ENCODE peak calls at places on chromosomes 13 and 19, in seven cellular contexts. J is fibroblast of lung; F is stimulated activated CD4-positive, alpha-beta T cell treated with anti-CD3 and anti-CD28 coated beads, Interleukin-15, amount 100 ng/mL, for 1 hour; X is NCI-H774; K is iPS-NIHi11; O is central memory CD4-positive, alpha-beta T cell; V is sciatic nerve. G is an unnamed sample.

GRCh38 chr13:44713793-44714469 is 137.8 kb upstream of the TSC22D1 start:
- DNase-seq in V (no peak), J (peak; percentile 84), X (no peak), F (no peak), K (no peak), O (no peak), G (no peak)

GRCh38 chr19:1868971-1869370 is 5.6 kb upstream of the KLF16 start:
- DNase-seq in J (no peak), K (no peak), F (no peak), X (no peak), V (no peak), O (no peak), G (no peak)

GRCh38 chr19:5545984-5546383 is 21.8 kb downstream of the TINCR start:
- DNase-seq in O (no peak), X (no peak), F (no peak), K (no peak), J (no peak), V (no peak), G (no peak)

GRCh38 chr19:38394488-38394887 is 6.0 kb downstream of the SPRED3 start:
- DNase-seq in F (peak; percentile 58), V (no peak), O (peak; percentile 56), X (no peak), K (peak; percentile 81), J (peak; percentile 34), G (no peak)

GRCh38 chr13:110212529-110212928 is 94.4 kb downstream of the COL4A1 start:
- DNase-seq in X (no peak), F (no peak), O (no peak), V (no peak), J (no peak), K (no peak), G (no peak)

GRCh38 chr13:39335721-39336120 is 267.3 kb downstream of the LHFPL6 start:
- DNase-seq in V (no peak), K (no peak), J (no peak), O (no peak), F (no peak), X (no peak), G (no peak)

GRCh38 chr13:91664036-91664435 is 265.6 kb downstream of the GPC5 start:
- DNase-seq in F (no peak), X (no peak), V (no peak), J (no peak), K (no peak), O (no peak), G (no peak)

GRCh38 chr19:31560021-31560770 is 211.0 kb upstream of the TSHZ3 start:
- DNase-seq in J (no peak), X (no peak), V (no peak), O (no peak), K (no peak), F (no peak), G (no peak)

GRCh38 chr19:17073869-17074627 is 1.2 kb downstream of the HAUS8 start:
- DNase-seq in V (no peak), X (peak; percentile 67), F (no peak), O (no peak), K (peak; percentile 26), J (no peak), G (no peak)

GRCh38 chr19:35290381-35291135 is 1.4 kb upstream of the MAG start:
- DNase-seq in V (no peak), K (no peak), J (no peak), O (no peak), F (no peak), X (no peak), G (no peak)

GRCh38 chr19:33469171-33470039 is 52.2 kb downstream of the PEPD start:
- DNase-seq in K (no peak), F (no peak), J (no peak), X (no peak), V (peak; percentile 33), O (no peak), G (peak; percentile 56)

GRCh38 chr13:48585456-48585840 is 52.6 kb upstream of the RCBTB2 start:
- DNase-seq in F (no peak), V (peak; percentile 67), X (no peak), O (no peak), K (no peak), J (peak; percentile 50), G (no peak)

GRCh38 chr19:27906081-27906480 is 1306.9 kb downstream of the UQCRFS1 start:
- DNase-seq in F (no peak), V (no peak), O (no peak), K (no peak), J (no peak), X (no peak), G (no peak)

GRCh38 chr13:112756967-112757758 is 67.3 kb downstream of the ATP11A start:
- DNase-seq in K (no peak), F (no peak), V (no peak), O (no peak), J (no peak), X (peak; percentile 81), G (no peak)

GRCh38 chr13:26985285-26985878 is 186.2 kb downstream of the USP12 start:
- DNase-seq in V (peak; percentile 75), J (peak; percentile 89), X (peak; percentile 23), O (peak; percentile 54), K (peak; percentile 84), F (peak; percentile 12), G (peak; percentile 72)

GRCh38 chr13:50162567-50162966 is 147.3 kb downstream of the KCNRG start:
- DNase-seq in F (no peak), X (no peak), O (no peak), V (no peak), K (no peak), J (no peak), G (no peak)